ENCODE peak calls at places on chromosome 9, in nine cellular contexts. K is IMR-90, G is WTC11, Z is WERI-Rb-1, U is fibroblast of pulmonary artery, L is HFF-Myc, V is type B pancreatic cell, F is lower leg skin, M is RWPE1. I is an unnamed sample.

GRCh38 chr9:132474253-132474652 is 64.2 kb downstream of the CFAP77 start:
- DNase-seq in K (peak; percentile 1), G (no peak), Z (no peak), U (no peak), L (no peak), V (no peak), F (no peak), M (no peak), I (no peak)

GRCh38 chr9:16060457-16061129 is 507.8 kb downstream of the CCDC171 start:
- DNase-seq in K (no peak), G (no peak), Z (no peak), U (no peak), L (no peak), V (no peak), F (no peak), M (no peak), I (peak; percentile 42)

GRCh38 chr9:115498338-115498737 is 380.4 kb upstream of the TNC start:
- DNase-seq in K (peak; percentile 13), G (no peak), Z (no peak), U (no peak), L (no peak), V (no peak), F (no peak), M (peak; percentile 63), I (no peak)

GRCh38 chr9:72465602-72466001 is 55.8 kb upstream of the TMC1 start:
- DNase-seq in K (peak; percentile 78), G (no peak), Z (no peak), U (no peak), L (peak; percentile 27), V (no peak), F (no peak), M (no peak), I (no peak)

GRCh38 chr9:120344230-120344629 is 235.7 kb downstream of the CDK5RAP2 start:
- DNase-seq in K (peak; percentile 80), G (no peak), Z (no peak), U (peak; percentile 75), L (peak; percentile 69), V (no peak), F (no peak), M (peak; percentile 97), I (no peak)

GRCh38 chr9:16013366-16013765 is 460.5 kb downstream of the CCDC171 start:
- DNase-seq in K (no peak), G (no peak), Z (no peak), U (no peak), L (no peak), V (no peak), F (no peak), M (no peak), I (no peak)

GRCh38 chr9:88672874-88673695 is 138.1 kb downstream of the NXNL2 start:
- DNase-seq in K (no peak), G (peak; percentile 31), Z (no peak), U (no peak), L (no peak), V (no peak), F (no peak), M (no peak), I (no peak)

GRCh38 chr9:130383350-130383715 is 61.4 kb upstream of the ASS1 start:
- DNase-seq in K (no peak), G (no peak), Z (no peak), U (no peak), L (no peak), V (no peak), F (no peak), M (no peak), I (no peak)

GRCh38 chr9:92265159-92265558 is 28.3 kb downstream of the IARS1 start:
- DNase-seq in K (peak; percentile 32), G (no peak), Z (no peak), U (no peak), L (peak; percentile 25), V (no peak), F (no peak), M (no peak), I (no peak)

GRCh38 chr9:120714846-120715231 is 569 bp upstream of the MEGF9 start:
- DNase-seq in K (no peak), G (peak; percentile 27), Z (no peak), U (no peak), L (no peak), V (no peak), F (peak; percentile 40), M (no peak), I (no peak)

GRCh38 chr9:98605116-98605515 is 103.6 kb downstream of the GABBR2 start:
- DNase-seq in K (no peak), G (no peak), Z (no peak), U (no peak), L (no peak), V (no peak), F (no peak), M (no peak), I (no peak)

GRCh38 chr9:131672451-131672850 is 67.4 kb downstream of the RAPGEF1 start:
- DNase-seq in K (no peak), G (no peak), Z (no peak), U (no peak), L (no peak), V (no peak), F (no peak), M (no peak), I (no peak)

GRCh38 chr9:129889936-129890717 is 54.9 kb downstream of the USP20 start:
- DNase-seq in K (no peak), G (peak; percentile 77), Z (no peak), U (no peak), L (no peak), V (no peak), F (no peak), M (no peak), I (no peak)

GRCh38 chr9:89793551-89793950 is 188.7 kb downstream of the GADD45G start:
- DNase-seq in K (no peak), G (no peak), Z (no peak), U (no peak), L (no peak), V (no peak), F (no peak), M (no peak), I (no peak)

DNA sequence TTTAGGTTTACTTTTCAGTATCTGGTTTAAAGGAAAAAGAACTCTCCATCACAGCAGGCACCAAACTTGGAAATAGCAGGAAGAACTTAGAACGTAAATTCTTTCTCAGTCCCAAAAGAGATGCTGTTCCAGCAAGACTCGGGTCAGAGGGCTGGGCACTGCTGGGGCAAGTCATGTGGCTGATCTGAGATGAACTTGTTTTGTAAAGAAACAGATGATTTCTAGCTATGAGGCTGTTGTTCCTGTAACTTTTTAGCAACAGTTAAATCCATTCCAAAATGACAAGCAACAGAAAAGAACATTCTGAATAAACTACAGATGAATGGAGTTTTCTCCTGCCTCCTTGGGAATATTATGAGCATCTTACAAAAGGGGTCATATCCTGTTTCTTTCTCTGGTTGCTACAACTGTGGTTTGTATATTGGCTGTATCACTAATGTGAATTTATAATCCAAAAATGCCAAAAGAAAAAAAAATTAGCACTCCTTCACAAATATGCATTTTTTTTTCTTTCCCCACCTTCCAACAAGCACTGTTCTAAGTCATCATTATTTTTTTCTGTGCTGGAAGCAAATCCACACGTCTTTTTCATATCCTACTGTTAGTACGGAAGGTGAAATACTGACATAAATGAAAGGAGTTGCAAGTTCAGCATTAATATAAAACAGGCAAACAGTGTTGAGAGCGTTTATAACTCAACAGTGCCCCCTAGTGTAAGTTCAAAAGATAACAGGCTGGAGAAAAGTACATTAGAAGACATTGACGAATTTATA is 31.0 kb downstream of the OR2K2 start:
- DNase-seq in K (peak; percentile 81), G (no peak), Z (no peak), U (peak; percentile 85), L (peak; percentile 63), V (no peak), F (peak; percentile 74), M (peak; percentile 63), I (peak; percentile 37)
- TF ChIP-seq CTCF in K (peak; percentile 90), G (peak; percentile 82), Z (peak; percentile 50), U (peak; percentile 66), L (peak; percentile 51), V (peak; percentile 95), F (no peak), M (peak; percentile 94), I (peak; percentile 58)

DNA sequence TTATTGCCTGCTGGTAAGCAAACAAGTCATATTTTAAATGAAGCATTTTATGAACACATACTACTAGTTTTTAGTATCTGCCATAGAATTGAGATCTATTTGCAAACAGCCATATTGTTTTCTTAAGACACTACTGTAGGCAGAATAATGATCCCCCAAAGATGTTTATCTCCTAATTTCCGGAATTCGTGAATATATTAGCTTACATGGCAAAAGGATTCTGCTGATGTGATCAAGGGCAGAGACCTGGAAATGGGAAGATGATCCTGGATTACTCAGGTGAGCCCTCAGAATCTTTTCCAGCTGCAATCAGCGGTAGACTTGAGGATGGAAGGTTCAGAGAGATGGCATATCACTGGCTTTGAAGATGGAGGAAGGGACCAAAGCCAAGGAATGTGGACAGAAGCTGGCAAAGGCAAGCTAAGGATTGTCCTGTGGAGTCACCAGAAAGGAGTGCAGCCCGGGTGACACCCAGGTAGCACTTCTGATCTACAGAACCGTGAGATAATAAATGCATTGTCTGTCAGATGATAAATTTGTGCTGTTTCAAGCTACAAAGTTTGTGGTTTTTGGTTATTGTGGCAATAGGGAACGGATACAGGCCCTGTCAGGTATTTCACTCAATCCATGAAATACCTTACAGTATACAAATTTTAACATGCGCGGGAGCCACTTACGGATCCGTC is 1.0 kb upstream of the ERCC6L2 start:
- DNase-seq in K (peak; percentile 7), G (no peak), Z (no peak), U (peak; percentile 15), L (no peak), V (no peak), F (no peak), M (peak; percentile 26), I (no peak)
- TF ChIP-seq CTCF in K (no peak), G (no peak), Z (no peak), U (no peak), L (no peak), V (no peak), F (no peak), M (no peak), I (no peak)

DNA sequence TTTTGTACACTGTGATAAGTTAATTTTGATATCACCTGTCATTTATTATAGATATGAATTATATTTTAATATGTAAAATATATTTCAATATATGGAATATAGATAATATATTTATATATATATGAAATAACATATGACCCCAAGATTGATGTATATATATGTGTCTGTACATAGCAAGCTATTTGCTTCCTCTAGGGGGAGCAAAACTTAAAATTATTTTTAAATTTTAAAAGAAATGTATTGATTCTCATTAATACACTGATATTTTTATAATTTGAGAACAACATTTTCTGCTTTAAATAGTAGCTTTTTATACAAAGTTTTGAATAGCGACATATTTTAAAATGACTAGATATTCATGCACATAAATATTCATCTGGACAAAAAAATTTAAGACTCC is 272.0 kb downstream of the DMRTA1 start:
- DNase-seq in K (no peak), G (no peak), Z (no peak), U (no peak), L (no peak), V (no peak), F (no peak), M (no peak), I (no peak)
- TF ChIP-seq CTCF in K (no peak), G (no peak), Z (no peak), U (no peak), L (no peak), V (peak; percentile 70), F (no peak), M (no peak), I (no peak)

DNA sequence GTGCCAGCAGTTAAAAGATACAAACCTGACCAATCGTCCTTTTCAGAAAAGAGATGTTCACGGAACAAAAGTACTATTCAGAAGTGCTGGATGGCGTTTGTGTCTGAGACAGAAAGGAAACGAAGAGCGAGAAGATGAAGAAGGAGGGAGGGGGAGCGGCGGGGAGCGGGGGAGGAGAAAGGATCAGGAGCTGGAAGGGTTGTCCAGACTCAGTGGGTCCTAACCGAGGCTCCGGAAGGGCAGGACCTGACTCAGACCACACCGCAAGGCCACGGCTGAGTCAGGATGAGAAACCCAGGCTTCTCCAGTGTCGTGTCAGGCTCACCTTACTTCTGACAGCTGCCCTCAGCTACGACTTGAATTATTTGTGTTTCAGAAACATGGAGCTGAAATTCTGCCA is 46.2 kb downstream of the PAX5 start:
- DNase-seq in K (peak; percentile 21), G (no peak), Z (no peak), U (no peak), L (no peak), V (no peak), F (no peak), M (peak; percentile 33), I (no peak)
- TF ChIP-seq CTCF in K (no peak), G (no peak), Z (no peak), U (no peak), L (no peak), V (no peak), F (no peak), M (no peak), I (no peak)

I was measured in GM13976.